ENCODE peak calls at places on chromosome 7, in four cellular contexts. One of them, this sample, is unnamed.

GRCh38 chr7:90266808-90267207 is 21.8 kb downstream of the CFAP69 start:
- DNase-seq in Daoy: no peak
- DNase-seq in stimulated activated CD8-positive, alpha-beta memory T cell treated with anti-CD3 and anti-CD28 coated beads, Interleukin-15, amount 100 ng/mL, for 24 hours: no peak
- DNase-seq in T47D: no peak
- DNase-seq in this sample: no peak

GRCh38 chr7:131501422-131501821 is 55.0 kb downstream of the PODXL start:
- DNase-seq in stimulated activated CD8-positive, alpha-beta memory T cell treated with anti-CD3 and anti-CD28 coated beads, Interleukin-15, amount 100 ng/mL, for 24 hours: no peak
- DNase-seq in Daoy: peak; percentile 71
- DNase-seq in T47D: no peak
- DNase-seq in this sample: no peak

GRCh38 chr7:31106303-31107105 is 54.4 kb downstream of the ADCYAP1R1 start:
- DNase-seq in T47D: no peak
- DNase-seq in stimulated activated CD8-positive, alpha-beta memory T cell treated with anti-CD3 and anti-CD28 coated beads, Interleukin-15, amount 100 ng/mL, for 24 hours: no peak
- DNase-seq in Daoy: no peak
- DNase-seq in this sample: no peak

GRCh38 chr7:157150825-157151412 is 12.2 kb downstream of the UBE3C start:
- DNase-seq in stimulated activated CD8-positive, alpha-beta memory T cell treated with anti-CD3 and anti-CD28 coated beads, Interleukin-15, amount 100 ng/mL, for 24 hours: no peak
- DNase-seq in Daoy: no peak
- DNase-seq in T47D: no peak
- DNase-seq in this sample: no peak

GRCh38 chr7:100008525-100008924 is 6.9 kb upstream of the ZKSCAN1 start:
- DNase-seq in stimulated activated CD8-positive, alpha-beta memory T cell treated with anti-CD3 and anti-CD28 coated beads, Interleukin-15, amount 100 ng/mL, for 24 hours: no peak
- DNase-seq in T47D: no peak
- DNase-seq in Daoy: no peak
- DNase-seq in this sample: no peak

GRCh38 chr7:143299840-143300239 is 11.7 kb downstream of the CASP2 start:
- DNase-seq in T47D: no peak
- DNase-seq in stimulated activated CD8-positive, alpha-beta memory T cell treated with anti-CD3 and anti-CD28 coated beads, Interleukin-15, amount 100 ng/mL, for 24 hours: no peak
- DNase-seq in Daoy: peak; percentile 39
- DNase-seq in this sample: no peak

GRCh38 chr7:24851791-24852190 is 94.5 kb upstream of the GSDME start:
- DNase-seq in T47D: no peak
- DNase-seq in stimulated activated CD8-positive, alpha-beta memory T cell treated with anti-CD3 and anti-CD28 coated beads, Interleukin-15, amount 100 ng/mL, for 24 hours: no peak
- DNase-seq in Daoy: peak; percentile 66
- DNase-seq in this sample: no peak

GRCh38 chr7:13031481-13031880 is 344.0 kb downstream of the ARL4A start:
- DNase-seq in stimulated activated CD8-positive, alpha-beta memory T cell treated with anti-CD3 and anti-CD28 coated beads, Interleukin-15, amount 100 ng/mL, for 24 hours: no peak
- DNase-seq in T47D: no peak
- DNase-seq in Daoy: no peak
- DNase-seq in this sample: no peak

GRCh38 chr7:135209225-135209834 is 2.0 kb downstream of the WDR91 start:
- DNase-seq in Daoy: no peak
- DNase-seq in T47D: no peak
- DNase-seq in stimulated activated CD8-positive, alpha-beta memory T cell treated with anti-CD3 and anti-CD28 coated beads, Interleukin-15, amount 100 ng/mL, for 24 hours: no peak
- DNase-seq in this sample: no peak

GRCh38 chr7:124758327-124758726 is 7.3 kb downstream of the GPR37 start:
- DNase-seq in stimulated activated CD8-positive, alpha-beta memory T cell treated with anti-CD3 and anti-CD28 coated beads, Interleukin-15, amount 100 ng/mL, for 24 hours: no peak
- DNase-seq in Daoy: no peak
- DNase-seq in T47D: no peak
- DNase-seq in this sample: no peak

GRCh38 chr7:72805526-72806494 is 22.2 kb downstream of the TYW1B start:
- DNase-seq in stimulated activated CD8-positive, alpha-beta memory T cell treated with anti-CD3 and anti-CD28 coated beads, Interleukin-15, amount 100 ng/mL, for 24 hours: no peak
- DNase-seq in T47D: no peak
- DNase-seq in Daoy: no peak
- DNase-seq in this sample: no peak

GRCh38 chr7:50621206-50621605 is 56.0 kb upstream of the DDC start:
- DNase-seq in T47D: no peak
- DNase-seq in Daoy: no peak
- DNase-seq in stimulated activated CD8-positive, alpha-beta memory T cell treated with anti-CD3 and anti-CD28 coated beads, Interleukin-15, amount 100 ng/mL, for 24 hours: no peak
- DNase-seq in this sample: no peak

GRCh38 chr7:43787771-43788170 is 29.3 kb downstream of the BLVRA start:
- DNase-seq in Daoy: no peak
- DNase-seq in stimulated activated CD8-positive, alpha-beta memory T cell treated with anti-CD3 and anti-CD28 coated beads, Interleukin-15, amount 100 ng/mL, for 24 hours: no peak
- DNase-seq in T47D: no peak
- DNase-seq in this sample: no peak

GRCh38 chr7:107079212-107079940 is 34.9 kb downstream of the PRKAR2B start:
- DNase-seq in stimulated activated CD8-positive, alpha-beta memory T cell treated with anti-CD3 and anti-CD28 coated beads, Interleukin-15, amount 100 ng/mL, for 24 hours: no peak
- DNase-seq in Daoy: no peak
- DNase-seq in T47D: no peak
- DNase-seq in this sample: no peak

GRCh38 chr7:6375346-6376101 is 72.2 kb downstream of the DAGLB start:
- DNase-seq in T47D: no peak
- DNase-seq in Daoy: no peak
- DNase-seq in stimulated activated CD8-positive, alpha-beta memory T cell treated with anti-CD3 and anti-CD28 coated beads, Interleukin-15, amount 100 ng/mL, for 24 hours: no peak
- DNase-seq in this sample: no peak

GRCh38 chr7:11120675-11121220 is 147.1 kb downstream of the PHF14 start:
- DNase-seq in T47D: no peak
- DNase-seq in stimulated activated CD8-positive, alpha-beta memory T cell treated with anti-CD3 and anti-CD28 coated beads, Interleukin-15, amount 100 ng/mL, for 24 hours: no peak
- DNase-seq in Daoy: no peak
- DNase-seq in this sample: no peak

GRCh38 chr7:140596751-140597424 is 43.7 kb downstream of the DENND2A start:
- DNase-seq in stimulated activated CD8-positive, alpha-beta memory T cell treated with anti-CD3 and anti-CD28 coated beads, Interleukin-15, amount 100 ng/mL, for 24 hours: no peak
- DNase-seq in Daoy: peak; percentile 36
- DNase-seq in T47D: no peak
- DNase-seq in this sample: no peak

GRCh38 chr7:5699951-5700384 is 81.5 kb downstream of the RNF216 start:
- DNase-seq in T47D: no peak
- DNase-seq in stimulated activated CD8-positive, alpha-beta memory T cell treated with anti-CD3 and anti-CD28 coated beads, Interleukin-15, amount 100 ng/mL, for 24 hours: no peak
- DNase-seq in Daoy: peak; percentile 30
- DNase-seq in this sample: no peak